ENCODE peak calls at places on chromosome 5, in five cellular contexts. K is activated gamma-delta T cell treated with Interleukin-2 at 50 U/mL for 16 hours; Q is CD8-positive, alpha-beta T cell; P is A549; L is GM20000. B is an unnamed sample.

GRCh38 chr5:54874337-54875021 is 110.9 kb downstream of the ESM1 start:
- DNase-seq in K (no peak), Q (no peak), P (no peak), L (no peak), B (no peak)

GRCh38 chr5:116404792-116405191 is 169.8 kb downstream of the SEMA6A start:
- DNase-seq in K (no peak), Q (no peak), P (no peak), L (no peak), B (no peak)

GRCh38 chr5:139689631-139690384 is 41.7 kb downstream of the CXXC5 start:
- DNase-seq in K (no peak), Q (no peak), P (peak), L (peak), B (no peak)

GRCh38 chr5:57887851-57888621 is 405.4 kb upstream of the ACTBL2 start:
- DNase-seq in K (no peak), Q (no peak), P (peak), L (no peak), B (peak)

GRCh38 chr5:180136661-180137381 is 65.3 kb upstream of the RNF130 start:
- DNase-seq in K (no peak), Q (no peak), P (no peak), L (no peak), B (no peak)

GRCh38 chr5:133245191-133246052 is 193.6 kb downstream of the HSPA4 start:
- DNase-seq in K (no peak), Q (no peak), P (peak), L (no peak), B (peak)

GRCh38 chr5:30809907-30810306 is 383.6 kb upstream of the CDH6 start:
- DNase-seq in K (no peak), Q (no peak), P (no peak), L (no peak), B (no peak)

GRCh38 chr5:180820788-180821321 is 18.2 kb upstream of the MGAT1 start:
- DNase-seq in K (no peak), Q (no peak), P (no peak), L (peak), B (no peak)

GRCh38 chr5:16888694-16889124 is 47.4 kb downstream of the MYO10 start:
- DNase-seq in K (no peak), Q (no peak), P (peak), L (no peak), B (no peak)

GRCh38 chr5:143428155-143428554 is 24.7 kb upstream of the NR3C1 start:
- DNase-seq in K (no peak), Q (no peak), P (no peak), L (no peak), B (no peak)

GRCh38 chr5:149125386-149125891 is 15.9 kb upstream of the ABLIM3 start:
- DNase-seq in K (no peak), Q (no peak), P (no peak), L (no peak), B (no peak)

GRCh38 chr5:140113180-140113698 is 670 bp upstream of the PURA start:
- DNase-seq in K (peak), Q (peak), P (no peak), L (no peak), B (no peak)

GRCh38 chr5:157801-158200 is 33.5 kb upstream of the LRRC14B start:
- DNase-seq in K (no peak), Q (no peak), P (no peak), L (no peak), B (no peak)

GRCh38 chr5:140339636-140340035 is 6.8 kb downstream of the HBEGF start:
- DNase-seq in K (no peak), Q (no peak), P (no peak), L (no peak), B (no peak)

GRCh38 chr5:150022163-150022540 is 21.6 kb downstream of the HMGXB3 start:
- DNase-seq in K (no peak), Q (no peak), P (peak), L (no peak), B (no peak)

GRCh38 chr5:146368137-146368536 is 29.5 kb downstream of the POU4F3 start:
- DNase-seq in K (no peak), Q (no peak), P (peak), L (no peak), B (no peak)

GRCh38 chr5:13659391-13659790 is 285.1 kb downstream of the DNAH5 start:
- DNase-seq in K (no peak), Q (no peak), P (no peak), L (no peak), B (no peak)

GRCh38 chr5:68449380-68449779 is 233.8 kb downstream of the PIK3R1 start:
- DNase-seq in K (no peak), Q (no peak), P (no peak), L (no peak), B (no peak)

GRCh38 chr5:116375926-116376325 is 198.7 kb downstream of the SEMA6A start:
- DNase-seq in K (no peak), Q (no peak), P (no peak), L (no peak), B (no peak)

GRCh38 chr5:76617675-76618074 is 5.5 kb downstream of the F2RL2 start:
- DNase-seq in K (no peak), Q (no peak), P (peak), L (no peak), B (no peak)

GRCh38 chr5:54090495-54091084 is 219.8 kb downstream of the ARL15 start:
- DNase-seq in K (no peak), Q (no peak), P (peak), L (no peak), B (no peak)

GRCh38 chr5:92371889-92372235 is 988.7 kb upstream of the ARRDC3 start:
- DNase-seq in K (no peak), Q (no peak), P (peak), L (no peak), B (no peak)

GRCh38 chr5:74141053-74141452 is 499.5 kb downstream of the ENC1 start:
- DNase-seq in K (no peak), Q (no peak), P (peak), L (no peak), B (no peak)

GRCh38 chr5:56102885-56103284 is 108.1 kb upstream of the IL6ST start:
- DNase-seq in K (no peak), Q (no peak), P (no peak), L (no peak), B (no peak)

GRCh38 chr5:18333841-18334240 is 699.6 kb downstream of the TAF11L14 start:
- DNase-seq in K (no peak), Q (no peak), P (no peak), L (no peak), B (no peak)

GRCh38 chr5:174751154-174751990 is 27.0 kb downstream of the MSX2 start:
- DNase-seq in K (no peak), Q (no peak), P (no peak), L (no peak), B (no peak)

GRCh38 chr5:59665086-59665831 is 228.3 kb downstream of the PDE4D start:
- DNase-seq in K (no peak), Q (no peak), P (no peak), L (no peak), B (no peak)

GRCh38 chr5:39478851-39479250 is 54.1 kb upstream of the DAB2 start:
- DNase-seq in K (no peak), Q (no peak), P (no peak), L (no peak), B (no peak)

GRCh38 chr5:166602271-166602670 is 1689.2 kb upstream of the WWC1 start:
- DNase-seq in K (no peak), Q (no peak), P (no peak), L (no peak), B (no peak)

GRCh38 chr5:116663081-116663480 is 88.5 kb upstream of the SEMA6A start:
- DNase-seq in K (no peak), Q (no peak), P (no peak), L (no peak), B (no peak)

GRCh38 chr5:37847978-37848425 is 8.2 kb upstream of the GDNF start:
- DNase-seq in K (no peak), Q (no peak), P (peak), L (no peak), B (no peak)

B was measured in T1000.